ENCODE peak calls at places on chromosomes 2 and 18, in six cellular contexts. H is B cell; F is GM10248; N is sigmoid colon; D is activated T-cell treated with anti-CD3 and anti-CD28 coated beads for 1 hour; R is stimulated activated CD8-positive, alpha-beta memory T cell treated with anti-CD3 and anti-CD28 coated beads, Interleukin-12 subunit alpha, Interleukin-12 subunit beta, amount 100 ng/mL, for 1 hour. K is an unnamed sample.

GRCh38 chr2:27049422-27050280 is 1.8 kb upstream of the AGBL5 start:
- DNase-seq in H (peak; percentile 73), F (peak; percentile 85), N (peak; percentile 78), D (peak; percentile 42), R (peak; percentile 15), K (peak; percentile 80)

GRCh38 chr2:201406077-201406662 is 45.1 kb downstream of the TRAK2 start:
- DNase-seq in H (no peak), F (no peak), N (no peak), D (no peak), R (no peak), K (no peak)

GRCh38 chr2:127089466-127090235 is 17.3 kb downstream of the BIN1 start:
- DNase-seq in H (no peak), F (no peak), N (no peak), D (no peak), R (no peak), K (no peak)

GRCh38 chr2:242046184-242046826 is 176.8 kb downstream of the RTP5 start:
- DNase-seq in H (no peak), F (no peak), N (peak; percentile 12), D (no peak), R (no peak), K (no peak)

GRCh38 chr2:206983156-206983875 is 44.0 kb downstream of the CPO start:
- DNase-seq in H (no peak), F (no peak), N (no peak), D (no peak), R (no peak), K (no peak)

GRCh38 chr2:176455865-176456291 is 186.6 kb downstream of the MTX2 start:
- DNase-seq in H (no peak), F (no peak), N (peak; percentile 91), D (no peak), R (no peak), K (no peak)

GRCh38 chr2:60054571-60055340 is 498.7 kb downstream of the BCL11A start:
- DNase-seq in H (no peak), F (no peak), N (no peak), D (no peak), R (no peak), K (no peak)

GRCh38 chr2:32168513-32168912 is 2.8 kb downstream of the SLC30A6 start:
- DNase-seq in H (no peak), F (peak; percentile 35), N (no peak), D (no peak), R (no peak), K (peak; percentile 14)

GRCh38 chr2:138922973-138923563 is 142.9 kb upstream of the NXPH2 start:
- DNase-seq in H (no peak), F (no peak), N (no peak), D (no peak), R (no peak), K (no peak)

GRCh38 chr2:15546297-15547098 is 14.6 kb downstream of the NBAS start:
- DNase-seq in H (no peak), F (no peak), N (no peak), D (no peak), R (no peak), K (no peak)

GRCh38 chr18:23239885-23240608 is 104.8 kb downstream of the CABLES1 start:
- DNase-seq in H (no peak), F (no peak), N (no peak), D (no peak), R (no peak), K (no peak)

GRCh38 chr18:27871731-27872130 is 305.2 kb downstream of the CDH2 start:
- DNase-seq in H (no peak), F (no peak), N (no peak), D (no peak), R (no peak), K (no peak)

GRCh38 chr2:108236676-108237335 is 3.0 kb upstream of the SULT1C3 start:
- DNase-seq in H (no peak), F (no peak), N (no peak), D (no peak), R (no peak), K (no peak)

GRCh38 chr2:241009601-241010530 is 11.4 kb downstream of the SNED1 start:
- DNase-seq in H (peak; percentile 59), F (no peak), N (peak; percentile 75), D (peak; percentile 31), R (no peak), K (no peak)